ENCODE peak calls at places on chromosomes 16 and 17, in ten cellular contexts. Q, Y, F, V, G, D, B, O, P and E are unnamed samples.

GRCh38 chr17:39194089-39194984 is 3.1 kb downstream of the CACNB1 start:
- DNase-seq in F (peak), D (no peak), O (peak), Q (no peak), P (peak), G (no peak), V (peak), Y (peak), B (no peak), E (peak)

GRCh38 chr16:83842755-83843507 is 35.2 kb downstream of the HSBP1 start:
- DNase-seq in P (peak), B (no peak), Q (no peak), Y (no peak), G (no peak), V (no peak), O (no peak), F (no peak), D (no peak), E (no peak)

GRCh38 chr17:16552637-16553045 is 16.4 kb downstream of the ZNF287 start:
- DNase-seq in D (no peak), G (no peak), O (no peak), Q (no peak), B (no peak), Y (no peak), F (no peak), V (no peak), P (no peak), E (no peak)

GRCh38 chr17:37518816-37519215 is 29.1 kb downstream of the DUSP14 start:
- DNase-seq in Y (no peak), B (no peak), V (no peak), O (no peak), Q (no peak), F (peak), G (no peak), P (no peak), D (no peak), E (no peak)

GRCh38 chr17:35259001-35259400 is 16.1 kb downstream of the SLFN5 start:
- DNase-seq in Q (no peak), G (no peak), D (no peak), V (no peak), Y (no peak), B (no peak), O (no peak), F (no peak), P (no peak), E (no peak)

GRCh38 chr17:59893617-59894100 is 738 bp downstream of the RPS6KB1 start:
- DNase-seq in Y (no peak), D (no peak), F (no peak), P (no peak), G (peak), Q (no peak), B (no peak), V (peak), O (no peak), E (peak)

GRCh38 chr16:85419503-85420408 is 193.4 kb upstream of the GSE1 start:
- DNase-seq in Q (no peak), O (peak), Y (peak), V (no peak), P (no peak), G (no peak), D (no peak), B (no peak), F (no peak), E (no peak)

GRCh38 chr16:57115504-57116182 is 23.3 kb downstream of the CPNE2 start:
- DNase-seq in Q (no peak), P (no peak), G (no peak), F (peak), D (no peak), O (no peak), B (no peak), Y (no peak), V (peak), E (peak)

GRCh38 chr17:40582328-40582901 is 17.1 kb upstream of the CCR7 start:
- DNase-seq in G (no peak), P (peak), B (no peak), V (no peak), D (no peak), F (no peak), O (peak), Y (no peak), Q (no peak), E (no peak)

GRCh38 chr17:79572136-79572915 is 38.5 kb downstream of the RBFOX3 start:
- DNase-seq in V (no peak), D (no peak), O (no peak), P (no peak), Q (no peak), F (no peak), Y (no peak), B (no peak), G (no peak), E (no peak)

GRCh38 chr17:44219126-44219635 is 294 bp downstream of the UBTF start:
- DNase-seq in B (peak), F (no peak), O (peak), G (no peak), Q (peak), Y (peak), P (peak), V (peak), D (no peak), E (peak)

GRCh38 chr16:2428051-2428786 is 1.0 kb upstream of the CCNF start:
- DNase-seq in O (peak), P (peak), Y (peak), V (peak), Q (no peak), B (no peak), D (no peak), F (peak), G (no peak), E (no peak)

GRCh38 chr17:57985675-57985974 is 2.4 kb downstream of the VEZF1 start:
- DNase-seq in V (peak), G (no peak), Y (no peak), Q (peak), B (no peak), O (no peak), D (no peak), P (no peak), F (no peak), E (no peak)

GRCh38 chr16:29641561-29641960 is 21.5 kb upstream of the SPN start:
- DNase-seq in O (no peak), Y (no peak), Q (no peak), F (no peak), G (no peak), B (no peak), V (no peak), D (no peak), P (no peak), E (no peak)

GRCh38 chr17:77096570-77097214 is 44.1 kb upstream of the SEC14L1 start:
- DNase-seq in F (peak), Q (peak), P (no peak), G (no peak), D (no peak), Y (no peak), B (no peak), O (no peak), V (peak), E (peak)